ENCODE peak calls at places on chromosomes 12 and 14, in six cellular contexts. One of them, this sample, is unnamed.
A peak's percentile ranks its signal among the peaks of the same experiment; 100 is the strongest.

GRCh38 chr14:96287856-96288255 is 31.8 kb downstream of the BDKRB1 start:
- DNase-seq in transverse colon: no peak
- DNase-seq in ovary: no peak
- DNase-seq in thyroid gland: no peak
- DNase-seq in IMR-90: no peak
- DNase-seq in stomach: no peak
- DNase-seq in this sample: no peak

GRCh38 chr12:51424662-51425539 is at the start of gene SLC4A8:
- DNase-seq in transverse colon: peak; percentile 78
- DNase-seq in thyroid gland: peak; percentile 72
- DNase-seq in ovary: peak; percentile 96
- DNase-seq in stomach: peak; percentile 68
- DNase-seq in IMR-90: peak; percentile 85
- DNase-seq in this sample: peak; percentile 73

GRCh38 chr12:55067701-55068100 is 47.9 kb downstream of the NEUROD4 start:
- DNase-seq in IMR-90: no peak
- DNase-seq in stomach: no peak
- DNase-seq in thyroid gland: no peak
- DNase-seq in transverse colon: no peak
- DNase-seq in ovary: no peak
- DNase-seq in this sample: no peak

GRCh38 chr12:53219116-53219955 is 12.3 kb upstream of the ITGB7 start:
- DNase-seq in ovary: no peak
- DNase-seq in transverse colon: no peak
- DNase-seq in stomach: no peak
- DNase-seq in IMR-90: peak; percentile 66
- DNase-seq in thyroid gland: no peak
- DNase-seq in this sample: peak; percentile 32

GRCh38 chr12:30757316-30757715 is 2.6 kb upstream of the CAPRIN2 start:
- DNase-seq in IMR-90: no peak
- DNase-seq in transverse colon: no peak
- DNase-seq in ovary: no peak
- DNase-seq in thyroid gland: no peak
- DNase-seq in stomach: no peak
- DNase-seq in this sample: no peak

GRCh38 chr12:60201891-60202290 is 606.1 kb downstream of the SLC16A7 start:
- DNase-seq in IMR-90: peak; percentile 28
- DNase-seq in ovary: no peak
- DNase-seq in transverse colon: no peak
- DNase-seq in thyroid gland: no peak
- DNase-seq in stomach: no peak
- DNase-seq in this sample: no peak

GRCh38 chr12:68612245-68612644 is 1.5 kb downstream of the RAP1B start:
- DNase-seq in IMR-90: peak; percentile 59
- DNase-seq in ovary: no peak
- DNase-seq in transverse colon: no peak
- DNase-seq in thyroid gland: no peak
- DNase-seq in stomach: no peak
- DNase-seq in this sample: no peak

GRCh38 chr14:99672506-99673327 is 11.4 kb upstream of the CYP46A1 start:
- DNase-seq in thyroid gland: no peak
- DNase-seq in IMR-90: no peak
- DNase-seq in stomach: no peak
- DNase-seq in ovary: no peak
- DNase-seq in transverse colon: no peak
- DNase-seq in this sample: no peak

GRCh38 chr14:56514663-56515371 is 64.8 kb upstream of the TMEM260 start:
- DNase-seq in thyroid gland: no peak
- DNase-seq in transverse colon: no peak
- DNase-seq in ovary: no peak
- DNase-seq in IMR-90: peak; percentile 45
- DNase-seq in stomach: no peak
- DNase-seq in this sample: no peak

GRCh38 chr14:25034803-25035681 is 14.9 kb downstream of the STXBP6 start:
- DNase-seq in IMR-90: no peak
- DNase-seq in stomach: no peak
- DNase-seq in transverse colon: no peak
- DNase-seq in thyroid gland: no peak
- DNase-seq in ovary: no peak
- DNase-seq in this sample: no peak

GRCh38 chr12:28286352-28286751 is 96.1 kb downstream of the CCDC91 start:
- DNase-seq in IMR-90: no peak
- DNase-seq in thyroid gland: no peak
- DNase-seq in transverse colon: no peak
- DNase-seq in ovary: no peak
- DNase-seq in stomach: no peak
- DNase-seq in this sample: no peak

DNA sequence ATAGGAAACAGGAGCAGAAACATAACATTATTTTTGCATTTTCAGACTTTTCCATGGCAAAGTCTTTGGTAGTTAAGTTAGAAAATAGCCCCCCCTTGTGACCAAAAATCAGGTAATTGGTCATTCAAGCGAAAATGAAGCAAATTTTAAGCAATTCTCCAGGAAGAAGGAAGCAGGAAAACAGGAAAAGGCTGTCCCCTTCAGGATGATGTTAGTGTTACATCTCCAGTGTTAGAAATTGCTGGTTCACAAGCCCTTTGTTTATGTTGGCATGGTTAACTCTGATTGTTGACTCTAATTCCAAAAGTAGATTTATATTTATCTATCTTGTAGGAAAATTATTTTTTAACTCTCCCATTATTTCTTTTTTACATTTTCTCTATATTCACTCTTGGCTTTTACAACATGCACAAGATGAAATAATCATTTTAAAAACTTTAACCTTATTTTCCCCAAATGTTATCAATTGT is 18.8 kb upstream of the GAS2L3 start:
- DNase-seq in IMR-90: peak; percentile 90
- DNase-seq in stomach: no peak
- DNase-seq in transverse colon: no peak
- DNase-seq in thyroid gland: no peak
- DNase-seq in ovary: peak; percentile 41
- DNase-seq in this sample: peak; percentile 69
- TF ChIP-seq POLR2A in IMR-90: no peak
- TF ChIP-seq POLR2A in stomach: no peak
- TF ChIP-seq POLR2A in transverse colon: no peak
- TF ChIP-seq POLR2A in thyroid gland: no peak
- TF ChIP-seq POLR2A in ovary: no peak
- TF ChIP-seq POLR2A in this sample: no peak

DNA sequence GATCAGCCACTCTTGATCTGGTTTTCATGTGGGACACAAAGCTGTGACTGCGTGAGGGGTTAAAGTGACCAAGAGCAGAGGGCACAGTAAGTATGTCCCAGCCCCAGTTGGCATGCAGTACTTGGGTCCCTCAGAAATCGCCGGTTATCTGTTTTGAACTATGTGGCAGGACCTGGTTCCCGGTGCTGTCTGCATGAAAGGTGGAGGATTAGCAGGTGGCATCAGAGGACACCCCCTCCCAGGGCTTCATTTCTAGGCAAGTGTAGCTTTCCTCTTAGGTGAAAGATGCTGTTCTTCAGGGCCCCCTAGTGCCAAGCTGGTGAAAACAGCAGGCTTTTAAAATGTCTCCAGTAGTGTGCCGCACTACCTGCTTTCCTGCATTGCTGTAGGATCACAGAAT is 57.1 kb downstream of the ATG14 start:
- DNase-seq in transverse colon: peak; percentile 69
- DNase-seq in stomach: peak; percentile 53
- DNase-seq in ovary: peak; percentile 44
- DNase-seq in IMR-90: peak; percentile 48
- DNase-seq in thyroid gland: peak; percentile 61
- DNase-seq in this sample: peak; percentile 47
- TF ChIP-seq CTCF in transverse colon: peak; percentile 80
- TF ChIP-seq CTCF in stomach: no peak
- TF ChIP-seq CTCF in ovary: no peak
- TF ChIP-seq CTCF in IMR-90: peak; percentile 69
- TF ChIP-seq CTCF in thyroid gland: peak; percentile 84
- TF ChIP-seq CTCF in this sample: no peak

GRCh38 chr12:102365365-102365764 is 115.0 kb downstream of the IGF1 start:
- DNase-seq in transverse colon: no peak
- DNase-seq in thyroid gland: no peak
- DNase-seq in stomach: no peak
- DNase-seq in IMR-90: no peak
- DNase-seq in ovary: no peak
- DNase-seq in this sample: no peak
- TF ChIP-seq POLR2A in transverse colon: no peak
- TF ChIP-seq POLR2A in thyroid gland: no peak
- TF ChIP-seq POLR2A in stomach: no peak
- TF ChIP-seq POLR2A in IMR-90: no peak
- TF ChIP-seq POLR2A in ovary: no peak
- TF ChIP-seq POLR2A in this sample: no peak

DNA sequence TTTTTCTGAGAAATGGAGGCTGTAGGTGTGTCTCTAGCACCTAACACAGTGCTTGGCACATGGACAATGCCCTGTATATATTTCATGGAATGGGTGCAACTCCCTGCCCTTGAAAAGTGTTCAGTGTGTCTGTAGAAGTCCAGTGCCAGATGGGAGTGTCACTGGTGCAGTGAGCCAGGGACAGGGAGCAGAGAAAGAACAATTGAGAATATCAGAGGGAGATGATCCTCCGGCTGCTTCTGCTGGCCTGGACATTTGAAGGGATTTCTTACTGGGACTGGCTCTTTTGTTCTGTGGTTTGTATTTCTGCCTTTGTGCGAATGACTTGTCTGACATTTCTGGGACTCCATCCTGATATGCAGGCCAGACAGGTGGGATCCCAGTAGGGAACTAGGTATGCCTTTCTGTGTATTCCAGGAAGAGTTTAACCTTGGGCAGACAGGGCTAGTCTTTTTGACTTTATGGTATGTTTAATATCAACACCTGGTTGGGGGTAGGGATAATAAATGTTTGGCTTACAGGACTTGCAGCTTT is 328.0 kb downstream of the NRXN3 start:
- DNase-seq in IMR-90: no peak
- DNase-seq in stomach: no peak
- DNase-seq in transverse colon: no peak
- DNase-seq in ovary: no peak
- DNase-seq in thyroid gland: no peak
- DNase-seq in this sample: no peak
- TF ChIP-seq CTCF in IMR-90: no peak
- TF ChIP-seq CTCF in stomach: no peak
- TF ChIP-seq CTCF in transverse colon: no peak
- TF ChIP-seq CTCF in ovary: no peak
- TF ChIP-seq CTCF in thyroid gland: no peak
- TF ChIP-seq CTCF in this sample: no peak

GRCh38 chr14:90814806-90815566 is 1.2 kb downstream of the TTC7B start:
- DNase-seq in transverse colon: no peak
- DNase-seq in ovary: no peak
- DNase-seq in stomach: no peak
- DNase-seq in IMR-90: no peak
- DNase-seq in thyroid gland: no peak
- DNase-seq in this sample: no peak
- TF ChIP-seq POLR2A in transverse colon: no peak
- TF ChIP-seq POLR2A in ovary: no peak
- TF ChIP-seq POLR2A in stomach: no peak
- TF ChIP-seq POLR2A in IMR-90: no peak
- TF ChIP-seq POLR2A in thyroid gland: no peak
- TF ChIP-seq POLR2A in this sample: no peak

GRCh38 chr14:29168149-29168548 is 401.6 kb downstream of the FOXG1 start:
- DNase-seq in stomach: no peak
- DNase-seq in IMR-90: no peak
- DNase-seq in thyroid gland: no peak
- DNase-seq in transverse colon: no peak
- DNase-seq in ovary: no peak
- DNase-seq in this sample: no peak
- TF ChIP-seq CTCF in stomach: no peak
- TF ChIP-seq CTCF in IMR-90: no peak
- TF ChIP-seq CTCF in thyroid gland: no peak
- TF ChIP-seq CTCF in transverse colon: no peak
- TF ChIP-seq CTCF in ovary: no peak
- TF ChIP-seq CTCF in this sample: no peak

GRCh38 chr14:85566603-85567002 is 36.7 kb downstream of the FLRT2 start:
- DNase-seq in IMR-90: peak; percentile 92
- DNase-seq in transverse colon: no peak
- DNase-seq in thyroid gland: no peak
- DNase-seq in ovary: no peak
- DNase-seq in stomach: no peak
- DNase-seq in this sample: no peak

GRCh38 chr14:85564841-85565527 is 35.0 kb downstream of the FLRT2 start:
- DNase-seq in transverse colon: no peak
- DNase-seq in IMR-90: peak; percentile 41
- DNase-seq in ovary: no peak
- DNase-seq in stomach: no peak
- DNase-seq in thyroid gland: no peak
- DNase-seq in this sample: no peak

GRCh38 chr14:85562630-85563029 is 32.7 kb downstream of the FLRT2 start:
- DNase-seq in stomach: no peak
- DNase-seq in transverse colon: no peak
- DNase-seq in IMR-90: no peak
- DNase-seq in thyroid gland: no peak
- DNase-seq in ovary: no peak
- DNase-seq in this sample: no peak

DNA sequence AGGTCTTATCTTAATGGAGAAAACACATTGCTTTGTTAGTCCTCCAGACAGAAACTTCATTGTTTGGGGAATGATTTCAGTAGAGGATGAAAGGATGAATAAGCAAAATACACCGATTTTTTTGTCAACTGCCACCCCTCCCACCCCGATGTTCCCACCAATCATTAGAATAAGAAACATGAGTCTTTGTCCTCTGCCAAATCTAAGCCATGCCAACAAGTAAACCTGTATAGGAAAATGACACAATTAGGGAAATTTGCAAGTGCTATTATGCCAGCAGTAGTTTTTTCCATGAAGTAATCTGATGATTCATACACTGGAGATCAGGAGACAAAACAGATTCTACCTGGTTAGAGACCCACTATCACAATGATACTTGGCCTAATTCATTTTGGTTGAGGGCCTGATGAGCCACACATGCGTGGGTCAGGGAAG is 35.9 kb downstream of the FLRT2 start:
- DNase-seq in stomach: no peak
- DNase-seq in thyroid gland: no peak
- DNase-seq in ovary: no peak
- DNase-seq in transverse colon: no peak
- DNase-seq in IMR-90: peak; percentile 69
- DNase-seq in this sample: peak; percentile 29
- TF ChIP-seq POLR2A in stomach: no peak
- TF ChIP-seq POLR2A in thyroid gland: no peak
- TF ChIP-seq POLR2A in ovary: no peak
- TF ChIP-seq POLR2A in transverse colon: no peak
- TF ChIP-seq POLR2A in IMR-90: no peak
- TF ChIP-seq POLR2A in this sample: no peak